ENCODE peak calls at places on chromosome 4, in ten cellular contexts. F is tibial nerve, C is brain microvascular endothelial cell, L is cardiac fibroblast, Q is sigmoid colon, O is prostate gland, W is RWPE2, Y is GM12864, B is neural progenitor cell, J is cardiac muscle cell. T is an unnamed sample.

GRCh38 chr4:4491396-4491893 is 50.4 kb downstream of the STX18 start:
- DNase-seq in F (no peak), C (no peak), L (no peak), Q (no peak), O (no peak), W (no peak), Y (no peak), B (no peak), J (no peak), T (peak)

GRCh38 chr4:98996056-98996941 is 778 bp downstream of the METAP1 start:
- DNase-seq in F (no peak), C (peak), L (peak), Q (no peak), O (no peak), W (no peak), Y (peak), B (peak), J (peak), T (peak)

GRCh38 chr4:59855630-59856352 is 1344.3 kb upstream of the ADGRL3 start:
- DNase-seq in F (no peak), C (no peak), L (no peak), Q (no peak), O (no peak), W (peak), Y (no peak), B (no peak), J (no peak), T (no peak)

GRCh38 chr4:3879681-3880594 is 113.8 kb downstream of the ADRA2C start:
- DNase-seq in F (no peak), C (no peak), L (no peak), Q (no peak), O (no peak), W (peak), Y (no peak), B (no peak), J (no peak), T (no peak)

GRCh38 chr4:186351672-186352194 is 85.7 kb downstream of the F11 start:
- DNase-seq in F (no peak), C (no peak), L (no peak), Q (no peak), O (no peak), W (no peak), Y (no peak), B (no peak), J (no peak), T (no peak)

GRCh38 chr4:73447701-73448100 is 11.7 kb downstream of the AFP start:
- DNase-seq in F (no peak), C (peak), L (peak), Q (no peak), O (no peak), W (no peak), Y (no peak), B (no peak), J (no peak), T (no peak)

GRCh38 chr4:6195602-6196319 is 4.6 kb downstream of the JAKMIP1 start:
- DNase-seq in F (no peak), C (no peak), L (no peak), Q (peak), O (no peak), W (no peak), Y (no peak), B (no peak), J (no peak), T (no peak)

GRCh38 chr4:76993787-76994641 is 44.5 kb downstream of the SEPTIN11 start:
- DNase-seq in F (no peak), C (no peak), L (no peak), Q (no peak), O (no peak), W (no peak), Y (peak), B (no peak), J (no peak), T (peak)

GRCh38 chr4:164509951-164510350 is 244.0 kb upstream of the SMIM31 start:
- DNase-seq in F (no peak), C (no peak), L (no peak), Q (no peak), O (no peak), W (no peak), Y (no peak), B (no peak), J (no peak), T (no peak)

GRCh38 chr4:73021634-73022033 is 47.9 kb downstream of the COX18 start:
- DNase-seq in F (no peak), C (peak), L (peak), Q (no peak), O (no peak), W (no peak), Y (peak), B (peak), J (peak), T (peak)

GRCh38 chr4:83093060-83093640 is 21.4 kb downstream of the PLAC8 start:
- DNase-seq in F (no peak), C (no peak), L (no peak), Q (no peak), O (no peak), W (no peak), Y (no peak), B (peak), J (no peak), T (no peak)

GRCh38 chr4:76622126-76622525 is 187.1 kb downstream of the SHROOM3 start:
- DNase-seq in F (no peak), C (no peak), L (no peak), Q (no peak), O (peak), W (no peak), Y (no peak), B (no peak), J (no peak), T (no peak)

GRCh38 chr4:6221851-6222760 is 21.8 kb upstream of the JAKMIP1 start:
- DNase-seq in F (no peak), C (no peak), L (peak), Q (peak), O (peak), W (no peak), Y (no peak), B (peak), J (peak), T (no peak)

GRCh38 chr4:11428161-11428700 is 463 bp downstream of the HS3ST1 start:
- DNase-seq in F (no peak), C (no peak), L (no peak), Q (no peak), O (peak), W (no peak), Y (no peak), B (peak), J (no peak), T (peak)

GRCh38 chr4:100738388-100739165 is 220.8 kb upstream of the EMCN start:
- DNase-seq in F (peak), C (peak), L (peak), Q (peak), O (no peak), W (peak), Y (no peak), B (no peak), J (peak), T (peak)

GRCh38 chr4:82811838-82812672 is 13.5 kb upstream of the SCD5 start:
- DNase-seq in F (no peak), C (peak), L (no peak), Q (no peak), O (no peak), W (no peak), Y (no peak), B (peak), J (peak), T (no peak)

GRCh38 chr4:6668391-6668790 is 25.3 kb upstream of the S100P start:
- DNase-seq in F (no peak), C (peak), L (peak), Q (no peak), O (no peak), W (no peak), Y (no peak), B (no peak), J (peak), T (no peak)

GRCh38 chr4:56633486-56633885 is 47.6 kb downstream of the HOPX start:
- DNase-seq in F (no peak), C (no peak), L (no peak), Q (no peak), O (no peak), W (no peak), Y (no peak), B (no peak), J (no peak), T (no peak)

GRCh38 chr4:173526034-173526482 is 4.0 kb downstream of the HAND2 start:
- DNase-seq in F (no peak), C (no peak), L (peak), Q (peak), O (no peak), W (no peak), Y (no peak), B (peak), J (peak), T (no peak)

GRCh38 chr4:58247792-58248191 is 1137.6 kb upstream of the IGFBP7 start:
- DNase-seq in F (no peak), C (no peak), L (no peak), Q (no peak), O (no peak), W (no peak), Y (no peak), B (peak), J (no peak), T (no peak)

GRCh38 chr4:118086334-118086733 is 52.0 kb downstream of the NDST3 start:
- DNase-seq in F (no peak), C (no peak), L (no peak), Q (no peak), O (no peak), W (no peak), Y (no peak), B (no peak), J (peak), T (no peak)

GRCh38 chr4:112422644-112423043 is 93.3 kb downstream of the NEUROG2 start:
- DNase-seq in F (no peak), C (no peak), L (no peak), Q (no peak), O (no peak), W (no peak), Y (no peak), B (no peak), J (no peak), T (no peak)

GRCh38 chr4:185232370-185232769 is 23.0 kb downstream of the SNX25 start:
- DNase-seq in F (no peak), C (no peak), L (no peak), Q (no peak), O (no peak), W (no peak), Y (no peak), B (no peak), J (no peak), T (no peak)

GRCh38 chr4:40283968-40284367 is 51.2 kb upstream of the CHRNA9 start:
- DNase-seq in F (no peak), C (no peak), L (peak), Q (peak), O (no peak), W (no peak), Y (no peak), B (no peak), J (no peak), T (peak)

GRCh38 chr4:55503164-55503563 is 43.5 kb downstream of the CLOCK start:
- DNase-seq in F (no peak), C (peak), L (peak), Q (no peak), O (no peak), W (no peak), Y (no peak), B (no peak), J (peak), T (no peak)

GRCh38 chr4:150389896-150390530 is 191.9 kb upstream of the MAB21L2 start:
- DNase-seq in F (no peak), C (no peak), L (no peak), Q (no peak), O (no peak), W (no peak), Y (no peak), B (no peak), J (peak), T (no peak)

GRCh38 chr4:17068885-17069284 is 170.4 kb upstream of the LDB2 start:
- DNase-seq in F (no peak), C (no peak), L (no peak), Q (no peak), O (no peak), W (no peak), Y (no peak), B (no peak), J (no peak), T (no peak)

GRCh38 chr4:175424111-175424510 is 388.0 kb downstream of the GPM6A start:
- DNase-seq in F (no peak), C (no peak), L (peak), Q (no peak), O (no peak), W (no peak), Y (no peak), B (no peak), J (no peak), T (no peak)

GRCh38 chr4:112975567-112976355 is 73.7 kb upstream of the ANK2 start:
- DNase-seq in F (no peak), C (no peak), L (no peak), Q (no peak), O (no peak), W (no peak), Y (no peak), B (no peak), J (no peak), T (no peak)

GRCh38 chr4:110532901-110533589 is 57.1 kb downstream of the ENPEP start:
- DNase-seq in F (no peak), C (no peak), L (no peak), Q (no peak), O (no peak), W (no peak), Y (no peak), B (no peak), J (no peak), T (no peak)

GRCh38 chr4:187383181-187383580 is 612.4 kb upstream of the ZFP42 start:
- DNase-seq in F (no peak), C (no peak), L (no peak), Q (no peak), O (no peak), W (no peak), Y (no peak), B (no peak), J (no peak), T (no peak)

GRCh38 chr4:85500110-85500867 is 25.3 kb downstream of the ARHGAP24 start:
- DNase-seq in F (no peak), C (no peak), L (peak), Q (no peak), O (no peak), W (no peak), Y (no peak), B (no peak), J (peak), T (no peak)

GRCh38 chr4:110411599-110412011 is 64.3 kb upstream of the ENPEP start:
- DNase-seq in F (no peak), C (no peak), L (no peak), Q (no peak), O (no peak), W (no peak), Y (no peak), B (peak), J (no peak), T (no peak)

GRCh38 chr4:52173470-52174055 is 122.5 kb downstream of the SPATA18 start:
- DNase-seq in F (peak), C (no peak), L (peak), Q (no peak), O (no peak), W (no peak), Y (no peak), B (no peak), J (peak), T (no peak)

DNA sequence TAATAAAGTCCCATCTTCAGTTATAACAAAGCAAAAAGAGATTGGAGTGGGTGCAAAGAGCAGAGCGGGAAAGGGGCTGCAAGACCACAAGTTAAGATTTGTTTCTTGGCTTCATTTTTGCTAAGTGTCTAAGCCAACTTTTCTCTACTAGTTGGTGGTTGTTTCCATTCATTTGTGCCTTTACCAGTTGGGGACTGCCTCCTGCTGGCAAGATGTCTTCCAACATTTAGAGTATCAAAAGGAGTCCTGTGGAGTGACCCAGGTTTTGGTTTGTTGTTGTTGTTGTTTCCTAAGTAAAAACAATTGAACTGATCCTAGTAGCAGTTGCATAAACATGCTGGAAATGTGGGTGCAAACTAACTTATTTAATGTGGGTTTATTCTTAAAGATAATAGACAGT is 121.1 kb downstream of the SPATA18 start:
- DNase-seq in F (no peak), C (no peak), L (peak), Q (no peak), O (no peak), W (no peak), Y (no peak), B (peak), J (peak), T (no peak)
- TF ChIP-seq CTCF in F (no peak), C (peak), L (peak), Q (no peak), O (no peak), W (no peak), Y (peak), B (peak), J (peak), T (no peak)

GRCh38 chr4:19947349-19947748 is 304.4 kb upstream of the SLIT2 start:
- DNase-seq in F (no peak), C (peak), L (peak), Q (no peak), O (no peak), W (no peak), Y (no peak), B (no peak), J (peak), T (no peak)
- H3K4me3 ChIP-seq in F (no peak), C (no peak), L (no peak), Q (no peak), O (no peak), W (no peak), Y (no peak), B (no peak), J (no peak), T (no peak)

DNA sequence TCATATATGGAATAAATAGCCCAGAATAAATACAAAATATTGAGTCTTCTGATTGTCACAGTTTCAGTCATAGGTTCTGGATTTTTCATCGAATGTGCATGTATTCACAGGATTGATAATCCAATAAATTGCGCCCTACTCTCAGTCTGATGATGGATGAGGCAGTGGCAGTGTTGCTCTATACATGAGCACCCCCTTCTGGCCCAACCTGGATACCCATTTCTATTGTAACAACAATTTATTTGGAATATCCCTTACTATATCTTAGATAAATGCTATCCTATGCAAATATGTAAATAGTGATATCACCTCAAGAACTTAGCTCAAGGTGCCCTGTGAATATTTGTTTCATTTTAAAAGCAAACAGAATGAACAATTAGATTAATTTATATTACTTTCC is 733.7 kb upstream of the PABPC4L start:
- DNase-seq in F (peak), C (peak), L (peak), Q (no peak), O (no peak), W (no peak), Y (no peak), B (peak), J (peak), T (peak)
- TF ChIP-seq CTCF in F (no peak), C (peak), L (no peak), Q (no peak), O (no peak), W (peak), Y (no peak), B (peak), J (peak), T (peak)

DNA sequence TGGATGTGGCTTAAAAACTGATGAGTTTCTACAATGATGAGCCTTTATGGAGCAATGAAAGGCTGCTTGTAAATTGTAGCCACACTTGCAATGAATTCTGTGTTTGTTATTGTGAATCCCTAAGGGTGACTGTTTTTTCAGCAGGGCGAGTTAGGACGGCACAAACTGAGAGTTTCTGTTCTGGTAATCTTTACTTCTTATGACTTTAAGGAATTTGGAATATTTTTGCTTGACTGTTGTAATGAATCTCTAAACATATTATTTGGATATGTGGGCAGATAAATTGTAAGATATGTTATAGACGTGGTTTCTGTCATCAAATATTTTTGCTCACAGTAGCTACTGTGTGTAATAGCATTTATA is 22.2 kb downstream of the RBPJ start:
- DNase-seq in F (no peak), C (no peak), L (peak), Q (no peak), O (no peak), W (no peak), Y (no peak), B (no peak), J (peak), T (no peak)
- H3K4me3 ChIP-seq in F (no peak), C (no peak), L (no peak), Q (no peak), O (no peak), W (no peak), Y (no peak), B (no peak), J (no peak), T (no peak)

GRCh38 chr4:106497271-106497670 is 128.7 kb upstream of the GIMD1 start:
- DNase-seq in F (no peak), C (no peak), L (peak), Q (no peak), O (no peak), W (no peak), Y (no peak), B (no peak), J (no peak), T (no peak)

GRCh38 chr4:106507440-106507839 is 138.9 kb upstream of the GIMD1 start:
- DNase-seq in F (no peak), C (no peak), L (no peak), Q (no peak), O (no peak), W (no peak), Y (no peak), B (no peak), J (no peak), T (no peak)

DNA sequence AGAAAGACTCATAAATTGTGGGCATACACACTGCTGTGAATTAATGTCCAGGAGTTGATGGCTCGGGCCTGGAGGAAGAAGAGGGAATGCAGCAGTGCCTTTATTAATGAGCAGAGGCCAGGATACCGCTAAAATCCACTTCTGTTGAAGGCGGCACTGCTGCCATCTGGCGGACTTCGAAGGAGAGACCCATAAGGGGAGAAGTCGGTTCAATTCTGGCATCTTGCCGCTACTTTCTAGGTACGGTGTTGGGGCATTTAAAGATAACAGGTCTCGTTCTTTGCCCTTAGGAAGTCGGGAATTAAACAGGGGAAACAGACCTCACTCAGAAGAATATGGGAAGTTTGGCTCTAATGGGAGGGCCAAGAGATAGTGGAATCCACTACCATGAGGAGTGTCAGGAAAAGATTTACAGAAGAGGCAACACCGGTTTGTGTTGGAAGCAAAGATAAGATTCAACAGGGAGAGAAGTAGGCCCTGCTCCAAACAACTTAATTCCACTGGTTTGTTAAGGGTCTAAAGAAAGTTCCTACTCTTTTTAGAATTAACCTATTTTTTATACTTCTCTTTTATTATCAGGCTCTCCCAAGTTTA is 133.6 kb upstream of the GIMD1 start:
- DNase-seq in F (peak), C (peak), L (peak), Q (no peak), O (peak), W (no peak), Y (no peak), B (peak), J (peak), T (peak)
- TF ChIP-seq CTCF in F (peak), C (peak), L (peak), Q (no peak), O (no peak), W (peak), Y (peak), B (peak), J (peak), T (peak)

GRCh38 chr4:1715002-1715761 is 3.1 kb upstream of the SLBP start:
- DNase-seq in F (no peak), C (no peak), L (no peak), Q (no peak), O (no peak), W (no peak), Y (no peak), B (no peak), J (no peak), T (peak)
- H3K4me3 ChIP-seq in F (no peak), C (no peak), L (no peak), Q (no peak), O (no peak), W (no peak), Y (peak), B (no peak), J (no peak), T (peak)